ENCODE peak calls at places on chromosome 10, in eight cellular contexts. W is ovary, J is GM12865, Q is prostate gland, I is AG09309, Z is A549, C is cardiac muscle cell, D is psoas muscle. A is an unnamed sample.

GRCh38 chr10:103896225-103896624 is 21.8 kb downstream of the STN1 start:
- DNase-seq in W (no peak), J (no peak), Q (no peak), I (no peak), Z (no peak), C (no peak), D (no peak), A (no peak)

GRCh38 chr10:128008521-128009250 is 101.8 kb downstream of the PTPRE start:
- DNase-seq in W (no peak), J (no peak), Q (no peak), I (no peak), Z (no peak), C (no peak), D (no peak), A (no peak)

GRCh38 chr10:125084191-125085186 is 75.9 kb downstream of the CTBP2 start:
- DNase-seq in W (peak), J (no peak), Q (no peak), I (peak), Z (peak), C (peak), D (peak), A (peak)

GRCh38 chr10:61627266-61627665 is 35.5 kb upstream of the CABCOCO1 start:
- DNase-seq in W (no peak), J (no peak), Q (no peak), I (no peak), Z (no peak), C (no peak), D (no peak), A (peak)

GRCh38 chr10:17645591-17646345 is 1.8 kb downstream of the STAM start:
- DNase-seq in W (no peak), J (peak), Q (no peak), I (no peak), Z (no peak), C (no peak), D (no peak), A (no peak)

GRCh38 chr10:16816142-16816541 is 1.1 kb downstream of the RSU1 start:
- DNase-seq in W (no peak), J (no peak), Q (no peak), I (no peak), Z (no peak), C (no peak), D (no peak), A (no peak)

GRCh38 chr10:98446656-98447221 is at the start of gene HPS1:
- DNase-seq in W (peak), J (peak), Q (peak), I (no peak), Z (peak), C (peak), D (peak), A (no peak)

GRCh38 chr10:78944658-78945333 is 124.0 kb upstream of the ZMIZ1 start:
- DNase-seq in W (peak), J (no peak), Q (no peak), I (peak), Z (no peak), C (peak), D (peak), A (peak)

GRCh38 chr10:114301177-114301576 is 62.1 kb downstream of the VWA2 start:
- DNase-seq in W (peak), J (peak), Q (no peak), I (no peak), Z (no peak), C (no peak), D (no peak), A (no peak)

GRCh38 chr10:74822583-74823089 is 3.8 kb upstream of the KAT6B start:
- DNase-seq in W (no peak), J (no peak), Q (no peak), I (peak), Z (no peak), C (peak), D (no peak), A (no peak)

GRCh38 chr10:4270116-4270515 is 485.1 kb upstream of the KLF6 start:
- DNase-seq in W (no peak), J (no peak), Q (no peak), I (no peak), Z (no peak), C (peak), D (no peak), A (no peak)

GRCh38 chr10:48496831-48497792 is 107.8 kb downstream of the ARHGAP22 start:
- DNase-seq in W (peak), J (no peak), Q (peak), I (peak), Z (no peak), C (peak), D (no peak), A (peak)

GRCh38 chr10:117217196-117217761 is 20.0 kb downstream of the KCNK18 start:
- DNase-seq in W (peak), J (peak), Q (no peak), I (no peak), Z (peak), C (peak), D (no peak), A (no peak)

GRCh38 chr10:32263300-32263699 is 83.7 kb downstream of the EPC1 start:
- DNase-seq in W (no peak), J (no peak), Q (no peak), I (no peak), Z (no peak), C (no peak), D (no peak), A (no peak)

GRCh38 chr10:53361281-53361680 is 588.7 kb upstream of the MBL2 start:
- DNase-seq in W (no peak), J (no peak), Q (no peak), I (no peak), Z (no peak), C (no peak), D (no peak), A (no peak)

GRCh38 chr10:124918906-124919305 is 23.0 kb upstream of the ZRANB1 start:
- DNase-seq in W (no peak), J (no peak), Q (no peak), I (no peak), Z (no peak), C (no peak), D (no peak), A (no peak)

GRCh38 chr10:103144086-103144485 is 49.0 kb downstream of the NT5C2 start:
- DNase-seq in W (no peak), J (no peak), Q (no peak), I (no peak), Z (no peak), C (no peak), D (no peak), A (no peak)

GRCh38 chr10:100347568-100348195 is 649 bp downstream of the SCD start:
- DNase-seq in W (peak), J (no peak), Q (no peak), I (no peak), Z (no peak), C (no peak), D (no peak), A (no peak)

GRCh38 chr10:110337906-110338305 is 33.2 kb upstream of the SMNDC1 start:
- DNase-seq in W (no peak), J (no peak), Q (no peak), I (no peak), Z (no peak), C (peak), D (no peak), A (no peak)

GRCh38 chr10:11715815-11716494 is 26.2 kb upstream of the ECHDC3 start:
- DNase-seq in W (no peak), J (no peak), Q (peak), I (no peak), Z (no peak), C (peak), D (no peak), A (no peak)

GRCh38 chr10:114684822-114685209 is 26.7 kb upstream of the ABLIM1 start:
- DNase-seq in W (no peak), J (no peak), Q (no peak), I (no peak), Z (peak), C (peak), D (no peak), A (peak)

GRCh38 chr10:12396567-12396966 is 47.2 kb downstream of the CAMK1D start:
- DNase-seq in W (no peak), J (no peak), Q (no peak), I (no peak), Z (no peak), C (no peak), D (no peak), A (no peak)

GRCh38 chr10:124117511-124117785 is 24.1 kb upstream of the CHST15 start:
- DNase-seq in W (no peak), J (no peak), Q (no peak), I (no peak), Z (no peak), C (no peak), D (no peak), A (no peak)

GRCh38 chr10:124380256-124380995 is 38.3 kb downstream of the OAT start:
- DNase-seq in W (no peak), J (no peak), Q (no peak), I (no peak), Z (no peak), C (no peak), D (no peak), A (no peak)

GRCh38 chr10:26259341-26259740 is 42.8 kb downstream of the GAD2 start:
- DNase-seq in W (no peak), J (no peak), Q (no peak), I (no peak), Z (no peak), C (no peak), D (no peak), A (no peak)

GRCh38 chr10:49351669-49352068 is 44.2 kb downstream of the DRGX start:
- DNase-seq in W (no peak), J (no peak), Q (no peak), I (no peak), Z (no peak), C (no peak), D (no peak), A (no peak)

GRCh38 chr10:132402781-132403241 is 5.8 kb downstream of the PWWP2B start:
- DNase-seq in W (peak), J (no peak), Q (no peak), I (no peak), Z (no peak), C (no peak), D (peak), A (no peak)

GRCh38 chr10:132115736-132116135 is 50.0 kb downstream of the JAKMIP3 start:
- DNase-seq in W (peak), J (no peak), Q (no peak), I (no peak), Z (no peak), C (peak), D (peak), A (peak)

GRCh38 chr10:60130130-60130579 is 223.8 kb upstream of the CCDC6 start:
- DNase-seq in W (no peak), J (no peak), Q (no peak), I (no peak), Z (no peak), C (no peak), D (peak), A (no peak)

GRCh38 chr10:131279516-131279915 is 32.0 kb downstream of the TCERG1L start:
- DNase-seq in W (no peak), J (no peak), Q (no peak), I (no peak), Z (no peak), C (no peak), D (no peak), A (no peak)

GRCh38 chr10:132884691-132885271 is 57.6 kb downstream of the CFAP46 start:
- DNase-seq in W (peak), J (no peak), Q (no peak), I (no peak), Z (no peak), C (no peak), D (peak), A (no peak)

GRCh38 chr10:69572159-69573055 is 815 bp downstream of the NEUROG3 start:
- DNase-seq in W (no peak), J (peak), Q (no peak), I (no peak), Z (no peak), C (no peak), D (no peak), A (no peak)
- H3K4me3 ChIP-seq in W (no peak), J (peak), Q (no peak), I (no peak), Z (peak), C (no peak), D (peak), A (no peak)

GRCh38 chr10:63169063-63169462 is 35.9 kb downstream of the NRBF2 start:
- DNase-seq in W (no peak), J (no peak), Q (no peak), I (no peak), Z (no peak), C (no peak), D (no peak), A (no peak)

GRCh38 chr10:63161592-63161991 is 28.5 kb downstream of the NRBF2 start:
- DNase-seq in W (no peak), J (no peak), Q (no peak), I (no peak), Z (no peak), C (no peak), D (no peak), A (no peak)

GRCh38 chr10:63165249-63165648 is 32.1 kb downstream of the NRBF2 start:
- DNase-seq in W (no peak), J (no peak), Q (no peak), I (no peak), Z (no peak), C (no peak), D (no peak), A (no peak)

GRCh38 chr10:63166742-63167258 is 33.7 kb downstream of the NRBF2 start:
- DNase-seq in W (no peak), J (peak), Q (peak), I (peak), Z (peak), C (peak), D (no peak), A (peak)

DNA sequence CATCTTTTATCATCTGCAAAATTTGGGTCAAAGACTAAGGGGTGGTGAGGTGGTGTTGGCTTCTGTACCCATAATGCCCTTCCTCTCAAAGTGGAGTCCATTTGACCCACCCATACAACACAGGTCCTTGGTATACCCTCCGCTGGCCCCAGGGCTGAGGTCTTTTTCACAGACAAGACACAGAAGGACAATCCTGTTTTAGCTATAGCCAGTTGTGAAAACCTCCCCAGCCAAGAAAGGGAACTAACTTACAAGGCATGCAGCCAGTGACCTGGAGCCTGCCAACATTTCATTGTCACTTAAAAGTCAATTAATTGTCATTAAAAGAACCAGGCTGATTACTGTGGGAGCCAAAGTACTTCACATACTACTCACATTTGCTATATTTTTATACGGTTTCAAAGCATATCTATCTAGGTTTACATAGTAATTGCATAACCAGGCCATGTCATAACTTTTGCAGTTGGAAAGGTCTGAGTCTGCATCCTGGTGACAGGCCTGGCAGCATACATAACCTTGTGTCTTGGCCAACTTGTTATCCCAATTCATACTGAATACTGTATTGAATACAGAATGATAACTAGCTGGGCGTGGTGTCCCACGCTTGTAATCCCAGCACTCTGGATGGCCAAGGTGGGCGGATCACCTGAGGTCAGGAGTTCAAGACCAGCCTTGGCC is 31.1 kb downstream of the NRBF2 start:
- DNase-seq in W (no peak), J (no peak), Q (peak), I (no peak), Z (no peak), C (peak), D (no peak), A (no peak)
- TF ChIP-seq CTCF in W (no peak), J (no peak), Q (no peak), I (no peak), Z (no peak), C (no peak), D (no peak), A (no peak)

GRCh38 chr10:28711776-28712175 is 34.5 kb downstream of the BAMBI start:
- DNase-seq in W (no peak), J (no peak), Q (no peak), I (no peak), Z (no peak), C (no peak), D (no peak), A (no peak)

GRCh38 chr10:28714401-28715053 is 37.2 kb downstream of the BAMBI start:
- DNase-seq in W (no peak), J (no peak), Q (no peak), I (no peak), Z (no peak), C (peak), D (no peak), A (no peak)

GRCh38 chr10:28715246-28715645 is 37.9 kb downstream of the BAMBI start:
- DNase-seq in W (no peak), J (no peak), Q (no peak), I (no peak), Z (no peak), C (no peak), D (no peak), A (no peak)

GRCh38 chr10:28715757-28716156 is 38.4 kb downstream of the BAMBI start:
- DNase-seq in W (peak), J (no peak), Q (no peak), I (no peak), Z (no peak), C (peak), D (no peak), A (no peak)

DNA sequence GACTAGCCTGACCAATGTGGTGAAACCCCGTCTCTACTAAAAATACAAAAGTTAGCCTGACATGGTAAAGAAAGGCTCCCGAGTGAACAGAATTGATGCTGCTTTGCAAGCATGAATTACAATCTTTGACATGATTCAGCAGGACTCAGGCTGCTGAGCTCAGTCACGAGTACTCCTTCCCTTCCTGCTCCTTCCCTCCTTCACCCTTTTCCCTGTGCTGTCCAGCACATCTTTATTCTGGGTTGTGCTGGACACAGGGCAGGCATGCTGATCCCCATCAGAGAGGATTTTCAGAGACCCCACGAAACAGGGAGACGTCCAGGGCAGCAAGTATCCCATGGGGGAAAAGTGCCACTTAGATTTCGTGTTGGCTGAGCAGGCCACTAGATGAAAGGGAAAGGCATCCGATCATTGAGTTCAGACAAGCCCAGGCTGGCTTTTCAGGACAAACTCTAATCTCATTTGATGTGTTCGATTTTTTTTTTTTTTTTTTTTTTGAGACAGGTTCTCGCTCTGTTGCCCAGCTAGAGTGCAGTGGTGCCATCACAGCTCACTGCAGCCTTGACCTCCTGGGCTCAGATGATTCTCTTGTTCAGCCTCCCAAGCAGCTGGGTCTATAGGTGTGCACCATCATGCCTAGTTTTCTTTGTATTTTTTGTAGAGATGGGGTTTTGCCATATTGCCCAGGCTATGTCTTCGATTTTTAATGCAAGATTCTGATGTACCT is 36.5 kb downstream of the BAMBI start:
- DNase-seq in W (no peak), J (no peak), Q (no peak), I (no peak), Z (no peak), C (no peak), D (no peak), A (no peak)
- H3K4me3 ChIP-seq in W (no peak), J (no peak), Q (no peak), I (no peak), Z (no peak), C (no peak), D (no peak), A (no peak)

DNA sequence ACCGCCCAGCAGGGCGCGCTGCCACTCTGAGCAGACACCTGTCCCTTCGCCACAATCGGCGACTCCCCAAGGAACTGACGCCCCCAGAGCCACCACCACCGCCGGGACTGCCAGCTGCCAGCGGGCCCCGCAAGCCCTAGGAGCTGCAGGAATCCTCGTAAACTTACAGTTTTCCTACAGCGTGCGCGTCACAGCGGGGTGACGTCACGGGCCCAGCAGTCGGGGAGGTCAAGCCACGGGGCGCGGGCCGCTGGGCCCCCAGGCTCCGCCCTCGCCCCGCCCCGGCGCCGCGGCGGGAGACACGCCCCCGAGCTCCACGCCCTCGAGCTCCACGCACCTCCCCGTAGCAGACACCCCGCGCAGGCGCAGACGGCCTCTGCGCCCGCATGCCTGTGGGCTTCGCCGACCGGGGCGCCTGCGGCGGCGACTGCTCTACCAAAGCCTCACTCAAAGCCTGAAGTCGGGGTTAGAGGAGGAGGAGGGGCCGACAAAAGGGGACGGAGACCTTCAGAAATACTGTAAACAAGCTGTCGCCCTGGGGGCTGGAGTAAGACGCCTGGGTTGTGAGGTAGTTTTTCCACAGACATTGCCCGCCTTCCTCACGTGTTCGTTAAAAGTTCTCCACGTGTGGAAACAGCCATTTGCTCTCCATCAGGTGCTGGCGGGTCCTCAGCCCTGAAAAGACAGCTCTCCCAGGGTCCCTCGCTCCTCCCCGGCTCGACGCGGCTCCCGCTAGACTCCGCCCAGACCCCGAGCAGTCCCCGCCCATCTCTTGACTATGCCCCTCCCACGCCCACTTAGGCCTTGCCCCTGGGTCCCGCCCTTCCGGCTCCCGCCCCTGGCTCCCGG is at the start of gene ZNF438:
- DNase-seq in W (peak), J (peak), Q (peak), I (peak), Z (peak), C (peak), D (peak), A (peak)
- TF ChIP-seq CTCF in W (peak), J (peak), Q (peak), I (peak), Z (peak), C (peak), D (peak), A (peak)

A was measured in astrocyte of the cerebellum.